ENCODE peak calls at places on chromosomes 7 and 10, in six cellular contexts. R is tibial nerve, B is neural crest cell, A is AG09309, S is pancreas, C is upper lobe of right lung. E is an unnamed sample.

GRCh38 chr7:47446871-47447466 is 134.9 kb downstream of the TNS3 start:
- DNase-seq in A (no peak), C (peak), B (no peak), R (no peak), S (no peak), E (no peak)

GRCh38 chr7:151110941-151111645 is 24.8 kb downstream of the AGAP3 start:
- DNase-seq in A (no peak), S (peak), B (peak), C (peak), R (peak), E (no peak)

GRCh38 chr7:45703373-45703821 is 129.2 kb downstream of the ADCY1 start:
- DNase-seq in A (no peak), R (no peak), C (peak), B (no peak), S (no peak), E (no peak)

GRCh38 chr7:107684947-107685463 is 24.4 kb downstream of the SLC26A4 start:
- DNase-seq in S (no peak), A (no peak), B (no peak), R (no peak), C (no peak), E (no peak)

GRCh38 chr7:51033722-51034530 is 251.2 kb upstream of the GRB10 start:
- DNase-seq in A (no peak), B (no peak), R (no peak), C (no peak), S (no peak), E (no peak)

GRCh38 chr7:4831723-4832495 is 29.9 kb downstream of the PAPOLB start:
- DNase-seq in B (no peak), S (no peak), A (no peak), C (no peak), R (no peak), E (no peak)

GRCh38 chr7:151060416-151061234 is 1.2 kb downstream of the SLC4A2 start:
- DNase-seq in R (no peak), A (no peak), C (peak), B (no peak), S (peak), E (no peak)

GRCh38 chr10:114779803-114780609 is 41.6 kb upstream of the FHIP2A start:
- DNase-seq in R (no peak), S (no peak), C (no peak), B (no peak), A (peak), E (no peak)

GRCh38 chr7:51141451-51141971 is 175.1 kb downstream of the COBL start:
- DNase-seq in C (no peak), A (no peak), R (no peak), B (no peak), S (no peak), E (no peak)

GRCh38 chr10:50623299-50624153 is at the start of gene SGMS1:
- DNase-seq in C (peak), R (peak), S (peak), A (peak), B (peak), E (peak)

GRCh38 chr10:113520606-113521481 is 32.0 kb upstream of the HABP2 start:
- DNase-seq in S (peak), B (peak), C (no peak), R (peak), A (peak), E (peak)

GRCh38 chr7:80929619-80930018 is 10.8 kb upstream of the SEMA3C start:
- DNase-seq in B (no peak), S (no peak), R (no peak), A (no peak), C (no peak), E (no peak)

GRCh38 chr7:152106990-152107389 is 81.5 kb downstream of the GALNT11 start:
- DNase-seq in R (no peak), A (no peak), B (no peak), C (no peak), S (no peak), E (no peak)

GRCh38 chr7:106187613-106188350 is 75.7 kb upstream of the SYPL1 start:
- DNase-seq in R (no peak), B (no peak), A (no peak), S (no peak), C (no peak), E (no peak)

GRCh38 chr7:100506356-100506930 is 22.7 kb downstream of the NYAP1 start:
- DNase-seq in B (no peak), S (no peak), C (no peak), R (no peak), A (no peak), E (no peak)

GRCh38 chr10:5565671-5566581 is 41.2 kb downstream of the CALML3 start:
- DNase-seq in R (no peak), B (no peak), A (peak), S (no peak), C (peak), E (no peak)

GRCh38 chr7:131605280-131605878 is 49.0 kb upstream of the PODXL start:
- DNase-seq in S (no peak), R (no peak), A (no peak), B (no peak), C (no peak), E (no peak)

GRCh38 chr10:93039721-93040120 is 20.9 kb upstream of the CYP26C1 start:
- DNase-seq in A (peak), B (no peak), R (no peak), C (no peak), S (no peak), E (no peak)

GRCh38 chr10:6140965-6141295 is 52.1 kb downstream of the RBM17 start:
- DNase-seq in A (no peak), S (no peak), R (no peak), B (no peak), C (no peak), E (no peak)

GRCh38 chr10:128945398-128945797 is 521.6 kb upstream of the MGMT start:
- DNase-seq in B (no peak), A (no peak), R (no peak), S (no peak), C (no peak), E (no peak)

GRCh38 chr7:123867220-123867619 is 22.3 kb downstream of the HYAL4 start:
- DNase-seq in C (no peak), A (no peak), R (no peak), S (no peak), B (no peak), E (no peak)

GRCh38 chr7:57426629-57427003 is 23.4 kb upstream of the ZNF716 start:
- DNase-seq in C (no peak), R (no peak), B (no peak), A (no peak), S (no peak), E (no peak)

GRCh38 chr10:102400061-102400460 is 4.6 kb downstream of the NFKB2 start:
- DNase-seq in C (peak), A (no peak), R (no peak), B (no peak), S (no peak), E (no peak)

GRCh38 chr10:18340496-18341051 is 200.3 kb downstream of the CACNB2 start:
- DNase-seq in R (no peak), C (no peak), B (no peak), A (no peak), S (no peak), E (no peak)

GRCh38 chr10:69588358-69588757 is 15.1 kb upstream of the NEUROG3 start:
- DNase-seq in A (no peak), R (no peak), C (no peak), B (no peak), S (no peak), E (no peak)

GRCh38 chr10:100020161-100020882 is 10.6 kb upstream of the DNMBP start:
- DNase-seq in A (no peak), C (no peak), R (no peak), B (no peak), S (no peak), E (no peak)

GRCh38 chr7:137888254-137888653 is 41.5 kb upstream of the DGKI start:
- DNase-seq in C (no peak), R (no peak), A (no peak), B (no peak), S (no peak), E (no peak)
- TF ChIP-seq CTCF in C (no peak), R (no peak), A (no peak), B (no peak), S (no peak), E (no peak)

GRCh38 chr10:78205457-78205856 is 171.8 kb downstream of the RPS24 start:
- DNase-seq in A (no peak), C (no peak), S (no peak), R (no peak), B (no peak), E (no peak)

GRCh38 chr10:78209987-78210386 is 176.3 kb downstream of the RPS24 start:
- DNase-seq in C (no peak), B (no peak), R (no peak), S (no peak), A (no peak), E (no peak)

GRCh38 chr10:78207776-78208175 is 174.1 kb downstream of the RPS24 start:
- DNase-seq in R (no peak), S (no peak), A (no peak), B (no peak), C (no peak), E (no peak)

GRCh38 chr10:78203915-78204818 is 170.5 kb downstream of the RPS24 start:
- DNase-seq in B (no peak), C (no peak), S (peak), A (no peak), R (no peak), E (no peak)

GRCh38 chr10:78207216-78207615 is 173.6 kb downstream of the RPS24 start:
- DNase-seq in S (no peak), B (no peak), A (no peak), C (no peak), R (no peak), E (no peak)
- TF ChIP-seq CTCF in S (no peak), B (no peak), A (no peak), C (no peak), R (no peak), E (no peak)

GRCh38 chr7:44308741-44309270 is 16.6 kb downstream of the CAMK2B start:
- DNase-seq in A (no peak), B (peak), R (no peak), C (peak), S (no peak), E (no peak)

GRCh38 chr7:44307905-44308740 is 17.3 kb downstream of the CAMK2B start:
- DNase-seq in S (no peak), C (peak), A (no peak), R (no peak), B (peak), E (peak)

GRCh38 chr7:44306608-44307007 is 18.8 kb downstream of the CAMK2B start:
- DNase-seq in B (no peak), R (no peak), S (no peak), C (no peak), A (no peak), E (no peak)

GRCh38 chr7:44305564-44306507 is 19.6 kb downstream of the CAMK2B start:
- DNase-seq in C (peak), A (no peak), B (peak), R (no peak), S (no peak), E (peak)

GRCh38 chr7:44307301-44307900 is 18.0 kb downstream of the CAMK2B start:
- DNase-seq in R (no peak), B (peak), A (no peak), S (no peak), C (peak), E (peak)
- TF ChIP-seq CTCF in R (no peak), B (no peak), A (peak), S (no peak), C (no peak), E (no peak)

GRCh38 chr10:21263266-21263803 is 262.1 kb downstream of the SKIDA1 start:
- DNase-seq in B (no peak), C (no peak), R (no peak), S (no peak), A (no peak), E (no peak)

GRCh38 chr10:21260060-21260792 is 265.3 kb downstream of the SKIDA1 start:
- DNase-seq in B (no peak), S (no peak), R (no peak), C (no peak), A (no peak), E (no peak)

GRCh38 chr10:21257919-21258318 is 267.6 kb downstream of the SKIDA1 start:
- DNase-seq in R (no peak), S (no peak), C (no peak), B (no peak), A (no peak), E (no peak)

GRCh38 chr10:21261705-21262285 is 263.7 kb downstream of the SKIDA1 start:
- DNase-seq in A (no peak), R (no peak), S (no peak), C (no peak), B (peak), E (no peak)

GRCh38 chr10:21260793-21261149 is 264.7 kb downstream of the SKIDA1 start:
- DNase-seq in S (no peak), C (no peak), R (no peak), A (no peak), B (no peak), E (no peak)
- TF ChIP-seq CTCF in S (no peak), C (no peak), R (no peak), A (no peak), B (no peak), E (no peak)

DNA sequence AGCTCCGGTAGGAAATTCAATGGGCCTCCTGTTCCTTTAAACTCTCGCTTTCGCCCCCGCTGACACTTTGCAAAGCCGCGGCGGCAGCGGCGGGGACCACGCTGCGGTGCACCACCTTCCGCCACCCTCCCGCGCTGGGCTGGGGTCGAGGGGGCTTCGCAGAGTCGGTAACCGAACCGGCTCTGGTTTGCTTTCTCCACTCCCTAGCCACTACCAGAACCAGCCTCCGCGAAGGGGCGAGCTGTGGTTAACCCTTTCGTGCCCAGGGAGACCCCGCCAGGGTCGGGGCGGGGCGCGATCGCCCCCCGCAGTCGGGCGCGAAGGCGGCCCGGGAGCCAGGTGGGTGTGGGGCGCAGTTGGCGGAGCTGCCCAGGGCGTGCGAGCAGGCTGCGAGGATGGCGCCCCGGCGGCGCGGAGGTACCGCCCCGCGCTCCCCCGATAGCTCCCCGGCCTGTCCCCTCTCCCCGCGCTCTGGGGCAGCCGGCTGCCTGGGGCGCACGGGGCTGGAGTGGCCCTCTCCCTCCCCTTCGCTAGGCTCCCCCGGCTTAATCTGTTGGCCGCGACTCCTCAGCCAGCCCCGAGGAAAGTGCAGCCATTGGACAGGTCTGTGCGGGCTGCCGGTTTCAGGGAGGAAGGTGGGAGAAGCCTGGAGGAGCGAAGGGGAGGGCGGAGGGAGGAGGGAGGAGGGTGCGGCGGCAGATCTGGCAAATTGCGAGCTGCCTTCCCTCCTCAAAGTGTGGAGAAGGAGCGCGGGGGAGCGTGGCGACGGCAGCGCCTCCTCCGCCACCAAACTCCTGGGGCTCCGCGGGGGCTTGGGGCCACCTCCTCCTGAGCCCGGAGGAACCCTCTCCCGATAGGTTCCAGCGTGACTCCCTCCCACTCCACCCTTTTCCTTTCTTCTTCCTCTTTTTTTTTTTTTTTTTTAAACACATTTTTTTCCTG is 483 bp upstream of the PLXDC2 start:
- DNase-seq in S (peak), A (no peak), C (peak), R (peak), B (peak), E (peak)
- TF ChIP-seq CTCF in S (no peak), A (no peak), C (no peak), R (no peak), B (peak), E (no peak)

GRCh38 chr10:72132854-72133253 is 44.5 kb upstream of the SPOCK2 start:
- DNase-seq in R (no peak), C (no peak), A (no peak), S (no peak), B (no peak), E (no peak)
- TF ChIP-seq CTCF in R (no peak), C (no peak), A (no peak), S (no peak), B (no peak), E (no peak)